ENCODE peak calls at places on chromosome 21, in four cellular contexts. J is Kasumi-1; D is astrocyte of the hippocampus; K is naive thymus-derived CD4-positive, alpha-beta T cell. U is an unnamed sample.

GRCh38 chr21:42187976-42188653 is 30.8 kb upstream of the ABCG1 start:
- DNase-seq in K (peak), J (peak), D (no peak), U (no peak)

GRCh38 chr21:14737922-14738321 is 191.8 kb upstream of the SAMSN1 start:
- DNase-seq in K (peak), J (peak), D (peak), U (peak)

GRCh38 chr21:34126269-34126668 is 52.9 kb downstream of the MRPS6 start:
- DNase-seq in D (peak), J (no peak), K (peak), U (no peak)

GRCh38 chr21:39319251-39319756 is 5.9 kb upstream of the BRWD1 start:
- DNase-seq in K (no peak), D (no peak), J (no peak), U (no peak)

GRCh38 chr21:34022557-34023335 is 50.6 kb upstream of the MRPS6 start:
- DNase-seq in J (peak), D (peak), K (no peak), U (peak)

GRCh38 chr21:32190491-32191144 is 88.2 kb downstream of the MIS18A start:
- DNase-seq in K (no peak), D (no peak), J (no peak), U (no peak)

GRCh38 chr21:44093761-44094160 is 13.4 kb upstream of the PWP2 start:
- DNase-seq in K (no peak), D (no peak), J (no peak), U (no peak)

GRCh38 chr21:17513214-17514123 is 626 bp downstream of the CXADR start:
- DNase-seq in J (no peak), D (peak), K (peak), U (peak)

GRCh38 chr21:26471116-26471505 is 102.0 kb downstream of the CYYR1 start:
- DNase-seq in D (no peak), K (no peak), J (no peak), U (no peak)

GRCh38 chr21:17753736-17754135 is 65.4 kb downstream of the C21orf91 start:
- DNase-seq in D (no peak), K (no peak), J (no peak), U (no peak)

GRCh38 chr21:34799092-34799491 is 130.3 kb downstream of the CLIC6 start:
- DNase-seq in D (no peak), K (no peak), J (no peak), U (no peak)

GRCh38 chr21:36584980-36585940 is 105.3 kb upstream of the CLDN14 start:
- DNase-seq in D (no peak), K (peak), J (peak), U (peak)

GRCh38 chr21:25186278-25186677 is 421.0 kb downstream of the MRPL39 start:
- DNase-seq in D (no peak), K (no peak), J (no peak), U (no peak)

GRCh38 chr21:45123440-45123839 is 49.1 kb downstream of the ADARB1 start:
- DNase-seq in J (no peak), K (no peak), D (no peak), U (no peak)

GRCh38 chr21:36676039-36676950 is 22.6 kb upstream of the SIM2 start:
- DNase-seq in J (no peak), K (no peak), D (no peak), U (no peak)

GRCh38 chr21:36727886-36728285 is 29.0 kb downstream of the SIM2 start:
- DNase-seq in K (no peak), J (no peak), D (no peak), U (no peak)

GRCh38 chr21:14403681-14404318 is 20.9 kb upstream of the HSPA13 start:
- DNase-seq in J (peak), D (peak), K (no peak), U (peak)

GRCh38 chr21:42660118-42660470 is 6.7 kb downstream of the PDE9A start:
- DNase-seq in D (no peak), J (no peak), K (no peak), U (no peak)

GRCh38 chr21:16535100-16535418 is 805.3 kb downstream of the USP25 start:
- DNase-seq in K (no peak), D (peak), J (no peak), U (peak)

GRCh38 chr21:44414291-44415072 is 40.8 kb upstream of the LRRC3 start:
- DNase-seq in K (no peak), J (no peak), D (no peak), U (no peak)

GRCh38 chr21:41427556-41427955 is 1.5 kb downstream of the MX1 start:
- DNase-seq in J (no peak), K (no peak), D (no peak), U (no peak)

GRCh38 chr21:14482165-14482564 is 64.0 kb downstream of the SAMSN1 start:
- DNase-seq in D (no peak), J (peak), K (peak), U (peak)

GRCh38 chr21:26366781-26367180 is 196.2 kb upstream of the APP start:
- DNase-seq in K (no peak), D (no peak), J (no peak), U (no peak)

GRCh38 chr21:35593000-35593502 is 467.3 kb downstream of the SETD4 start:
- DNase-seq in K (no peak), D (peak), J (no peak), U (no peak)

GRCh38 chr21:40902299-40902698 is 55.3 kb upstream of the DSCAM start:
- DNase-seq in J (no peak), K (no peak), D (peak), U (no peak)

GRCh38 chr21:34526618-34527290 is 14.7 kb upstream of the KCNE1 start:
- DNase-seq in K (peak), D (peak), J (no peak), U (peak)

GRCh38 chr21:45819478-45820170 is 161.9 kb upstream of the COL6A1 start:
- DNase-seq in K (no peak), J (no peak), D (peak), U (no peak)

GRCh38 chr21:31370281-31370892 is 26.3 kb upstream of the TIAM1 start:
- DNase-seq in D (no peak), K (no peak), J (no peak), U (no peak)

GRCh38 chr21:45154511-45155508 is 80.4 kb downstream of the ADARB1 start:
- DNase-seq in K (peak), J (no peak), D (peak), U (peak)

GRCh38 chr21:29155118-29155932 is 24.9 kb downstream of the MAP3K7CL start:
- DNase-seq in D (peak), K (no peak), J (no peak), U (peak)